ENCODE peak calls at places on chromosomes 13 and 19, in six cellular contexts. U, H, O, Q, M and Z are unnamed samples.

GRCh38 chr19:8569066-8569761 is 8.0 kb downstream of the MYO1F start:
- DNase-seq in O (peak), Q (peak), U (no peak), H (peak), M (no peak), Z (no peak)

GRCh38 chr19:17865364-17866311 is 5.9 kb downstream of the RPL18A start:
- DNase-seq in Q (no peak), H (no peak), O (no peak), U (no peak), M (no peak), Z (no peak)

GRCh38 chr13:97344250-97345175 is 89.5 kb upstream of the RAP2A start:
- DNase-seq in Q (no peak), O (peak), H (peak), U (no peak), M (peak), Z (peak)

GRCh38 chr13:73401769-73402168 is 343.0 kb downstream of the KLF5 start:
- DNase-seq in O (no peak), H (no peak), Q (no peak), U (no peak), M (no peak), Z (no peak)

GRCh38 chr13:80214521-80214941 is 126.4 kb downstream of the SPRY2 start:
- DNase-seq in H (no peak), Q (no peak), U (no peak), O (no peak), M (no peak), Z (no peak)

GRCh38 chr13:92575782-92576181 is 650.8 kb upstream of the GPC6 start:
- DNase-seq in O (no peak), H (no peak), U (no peak), Q (no peak), M (no peak), Z (no peak)

GRCh38 chr13:64529874-64530485 is 2700.2 kb downstream of the PCDH9 start:
- DNase-seq in M (no peak), U (no peak), Q (no peak), H (no peak), O (no peak), Z (peak)

GRCh38 chr19:13781547-13781946 is 7.3 kb downstream of the C19orf53 start:
- DNase-seq in O (peak), Q (no peak), H (peak), U (peak), M (peak), Z (no peak)

GRCh38 chr13:24083722-24084421 is 76.6 kb upstream of the SPATA13 start:
- DNase-seq in M (no peak), U (no peak), Q (no peak), H (no peak), O (no peak), Z (no peak)

GRCh38 chr19:46478356-46478986 is 7.1 kb upstream of the PNMA8A start:
- DNase-seq in M (no peak), H (no peak), U (no peak), Q (no peak), O (no peak), Z (peak)

GRCh38 chr19:34364830-34365462 is at the start of gene GPI:
- DNase-seq in Q (peak), M (peak), U (no peak), O (peak), H (peak), Z (peak)

DNA sequence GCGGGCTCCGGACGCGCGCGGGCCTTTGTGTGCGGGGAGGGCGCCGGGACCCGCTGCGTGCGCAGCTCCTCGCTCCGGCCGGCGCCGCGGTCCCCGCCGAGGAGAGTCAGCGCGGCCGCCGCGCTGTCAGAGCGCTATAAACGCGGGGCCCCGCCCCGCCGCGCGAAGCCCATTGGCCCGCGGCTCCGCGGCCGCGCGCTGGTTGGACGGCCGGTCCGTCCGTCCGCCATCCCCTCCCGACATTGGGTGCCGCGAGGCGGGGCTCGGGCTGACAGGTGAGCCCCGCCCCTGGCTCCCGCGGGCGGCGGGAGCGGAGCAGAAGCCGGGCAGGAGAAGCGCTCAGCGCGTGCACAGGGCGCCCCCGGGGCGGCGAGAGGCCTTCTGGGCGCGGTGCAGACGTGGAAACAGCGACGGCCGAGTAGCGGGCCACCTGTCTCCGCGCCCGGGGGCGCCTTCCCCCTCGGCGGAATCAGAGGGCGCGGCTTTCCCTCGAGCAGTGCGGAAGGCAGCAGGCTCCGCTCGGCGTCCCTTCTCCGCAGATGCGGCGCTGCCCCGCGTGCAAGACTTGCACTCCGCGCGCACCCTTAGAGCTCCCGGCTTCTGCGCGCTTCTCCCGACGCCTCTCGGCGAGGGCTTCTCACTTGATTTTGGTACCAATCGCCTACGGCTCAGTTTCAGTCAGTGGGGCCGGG is at the start of gene EFNB2:
- DNase-seq in O (peak), H (peak), U (no peak), M (peak), Q (peak), Z (peak)
- TF ChIP-seq CTCF in O (no peak), H (no peak), U (no peak), M (no peak), Q (no peak), Z (no peak)

GRCh38 chr19:48714759-48715261 is 4.7 kb downstream of the MAMSTR start:
- DNase-seq in M (no peak), H (no peak), U (no peak), O (no peak), Q (no peak), Z (no peak)

GRCh38 chr19:48718711-48719231 is 754 bp downstream of the MAMSTR start:
- DNase-seq in U (no peak), Q (no peak), O (no peak), H (no peak), M (peak), Z (no peak)

GRCh38 chr19:48715276-48715675 is 4.2 kb downstream of the MAMSTR start:
- DNase-seq in U (no peak), O (no peak), H (no peak), Q (no peak), M (peak), Z (no peak)

GRCh38 chr19:48715681-48716171 is 3.8 kb downstream of the MAMSTR start:
- DNase-seq in Q (no peak), M (peak), U (no peak), H (no peak), O (no peak), Z (no peak)

GRCh38 chr19:48717059-48717395 is 2.5 kb downstream of the MAMSTR start:
- DNase-seq in M (no peak), Q (no peak), U (no peak), O (no peak), H (no peak), Z (no peak)
- H3K27ac ChIP-seq in M (peak), Q (no peak), U (no peak), O (peak), H (peak), Z (no peak)

GRCh38 chr13:74683411-74683810 is 549.2 kb upstream of the KLF12 start:
- DNase-seq in O (no peak), M (no peak), U (no peak), Q (no peak), H (no peak), Z (no peak)
- TF ChIP-seq CTCF in O (no peak), M (no peak), U (no peak), Q (no peak), H (no peak), Z (no peak)

GRCh38 chr19:28171983-28172382 is 1041.0 kb downstream of the UQCRFS1 start:
- DNase-seq in M (no peak), Q (no peak), U (no peak), O (no peak), H (no peak), Z (no peak)

GRCh38 chr19:28168557-28168956 is 1044.4 kb downstream of the UQCRFS1 start:
- DNase-seq in U (no peak), Q (no peak), O (no peak), M (no peak), H (no peak), Z (no peak)

GRCh38 chr19:28166025-28166424 is 1046.9 kb downstream of the UQCRFS1 start:
- DNase-seq in H (no peak), U (no peak), Q (no peak), M (no peak), O (no peak), Z (no peak)

GRCh38 chr19:28169168-28169862 is 1043.6 kb downstream of the UQCRFS1 start:
- DNase-seq in U (no peak), Q (no peak), H (no peak), M (no peak), O (no peak), Z (no peak)

GRCh38 chr19:28170066-28170465 is 1042.9 kb downstream of the UQCRFS1 start:
- DNase-seq in Q (no peak), O (no peak), M (no peak), H (no peak), U (no peak), Z (no peak)
- H3K27ac ChIP-seq in Q (no peak), O (no peak), M (no peak), H (no peak), U (no peak), Z (no peak)

DNA sequence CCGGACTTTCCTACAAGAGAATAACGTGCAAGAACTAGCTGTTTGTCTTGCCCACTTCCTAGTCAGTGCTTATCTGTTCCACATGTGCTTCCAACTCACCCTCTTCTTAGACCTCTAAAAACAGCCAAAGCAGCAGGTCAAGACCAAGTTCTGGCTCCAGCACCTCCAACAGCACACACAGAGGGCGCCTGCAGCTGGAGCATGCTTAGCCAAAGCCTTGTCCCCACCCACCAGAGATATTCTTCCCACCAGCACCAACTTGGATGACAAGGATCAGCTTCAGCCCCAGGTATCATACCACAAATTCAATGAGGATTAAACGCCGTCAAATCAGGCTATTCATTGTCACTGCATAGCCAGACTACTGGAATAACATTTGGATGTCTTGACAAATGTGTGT is 17.9 kb downstream of the RCBTB1 start:
- DNase-seq in H (no peak), O (no peak), M (no peak), U (no peak), Q (no peak), Z (no peak)
- TF ChIP-seq CTCF in H (no peak), O (no peak), M (no peak), U (no peak), Q (no peak), Z (no peak)

GRCh38 chr13:112978561-112979405 is 9.8 kb downstream of the MCF2L start:
- DNase-seq in H (peak), O (no peak), M (peak), U (no peak), Q (no peak), Z (no peak)
- H3K27ac ChIP-seq in H (peak), O (no peak), M (peak), U (no peak), Q (no peak), Z (no peak)